ENCODE peak calls at places on chromosomes 3 and 15, in seven cellular contexts. W, F, M, K, N, L and X are unnamed samples.

GRCh38 chr3:9386501-9387321 is 10.7 kb upstream of the SETD5 start:
- DNase-seq in L (no peak), K (no peak), F (no peak), M (no peak), N (no peak), W (no peak), X (no peak)

GRCh38 chr3:142987707-142988106 is 13.7 kb upstream of the U2SURP start:
- DNase-seq in M (no peak), W (no peak), K (no peak), L (no peak), N (no peak), F (no peak), X (no peak)

GRCh38 chr3:55066406-55067128 is 138.7 kb upstream of the LRTM1 start:
- DNase-seq in M (no peak), N (no peak), L (no peak), K (no peak), F (no peak), W (no peak), X (no peak)

GRCh38 chr3:184683234-184683633 is 28.6 kb downstream of the MAGEF1 start:
- DNase-seq in N (no peak), M (no peak), L (no peak), W (no peak), F (no peak), K (no peak), X (peak)

GRCh38 chr15:76840830-76841460 is 64.2 kb downstream of the SCAPER start:
- DNase-seq in W (peak), M (no peak), F (no peak), N (peak), L (peak), K (no peak), X (no peak)

GRCh38 chr3:147388395-147389264 is 17.7 kb downstream of the ZIC4 start:
- DNase-seq in L (no peak), N (no peak), F (no peak), K (no peak), W (no peak), M (no peak), X (no peak)

GRCh38 chr3:151863611-151864010 is 9.8 kb upstream of the SUCNR1 start:
- DNase-seq in W (no peak), L (no peak), N (no peak), F (no peak), M (no peak), K (no peak), X (no peak)

GRCh38 chr3:149547413-149547812 is 72.9 kb downstream of the TM4SF4 start:
- DNase-seq in L (no peak), W (no peak), M (no peak), K (no peak), F (no peak), N (no peak), X (no peak)

GRCh38 chr3:135125171-135125801 is 330.2 kb downstream of the EPHB1 start:
- DNase-seq in L (no peak), F (no peak), W (no peak), K (no peak), N (peak), M (no peak), X (no peak)

GRCh38 chr3:50503504-50503903 is at the start of gene CACNA2D2:
- DNase-seq in M (peak), F (no peak), N (peak), L (no peak), W (peak), K (peak), X (peak)

GRCh38 chr3:57164606-57165573 is at the start of gene IL17RD:
- DNase-seq in L (no peak), K (peak), N (peak), M (peak), F (no peak), W (no peak), X (peak)

GRCh38 chr3:130825762-130826297 is 68.1 kb upstream of the ATP2C1 start:
- DNase-seq in K (no peak), N (no peak), L (no peak), F (no peak), M (no peak), W (no peak), X (no peak)

GRCh38 chr3:46667061-46667621 is 26.3 kb downstream of the ALS2CL start:
- DNase-seq in K (no peak), W (no peak), N (no peak), F (no peak), M (no peak), L (no peak), X (peak)

GRCh38 chr3:193826126-193826795 is 233.3 kb downstream of the OPA1 start:
- DNase-seq in K (no peak), L (no peak), W (no peak), M (no peak), N (peak), F (no peak), X (no peak)

GRCh38 chr15:49265911-49266310 is 95.9 kb downstream of the GALK2 start:
- DNase-seq in N (no peak), M (no peak), W (no peak), K (no peak), F (no peak), L (no peak), X (no peak)

GRCh38 chr15:90266061-90266431 is 574 bp downstream of the NGRN start:
- DNase-seq in K (peak), W (peak), L (peak), F (no peak), M (no peak), N (peak), X (peak)

GRCh38 chr3:24686764-24687163 is 192.1 kb upstream of the THRB start:
- DNase-seq in K (no peak), M (no peak), W (no peak), L (no peak), N (no peak), F (no peak), X (no peak)

GRCh38 chr3:133965033-133965570 is 64.6 kb downstream of the SLCO2A1 start:
- DNase-seq in N (no peak), M (no peak), W (no peak), F (no peak), K (peak), L (no peak), X (peak)

GRCh38 chr3:158845748-158846350 is 44.0 kb downstream of the MFSD1 start:
- DNase-seq in L (no peak), W (peak), N (peak), K (no peak), F (no peak), M (no peak), X (no peak)

GRCh38 chr3:134952372-134952771 is 157.3 kb downstream of the EPHB1 start:
- DNase-seq in N (no peak), F (no peak), W (no peak), M (no peak), K (no peak), L (no peak), X (no peak)

GRCh38 chr3:72120039-72120438 is 335.1 kb upstream of the PROK2 start:
- DNase-seq in W (no peak), N (no peak), F (no peak), K (no peak), M (no peak), L (no peak), X (no peak)

GRCh38 chr3:18357747-18358146 is 67.4 kb downstream of the SATB1 start:
- DNase-seq in F (no peak), L (no peak), N (no peak), K (no peak), M (no peak), W (no peak), X (no peak)

GRCh38 chr3:49417516-49418120 is 4.7 kb downstream of the AMT start:
- DNase-seq in W (no peak), L (no peak), N (no peak), M (no peak), K (no peak), F (no peak), X (peak)

GRCh38 chr15:81161215-81161673 is 27.2 kb downstream of the CFAP161 start:
- DNase-seq in F (no peak), W (no peak), N (no peak), L (no peak), M (no peak), K (no peak), X (no peak)

GRCh38 chr15:60590935-60591490 is 112.1 kb upstream of the ICE2 start:
- DNase-seq in K (peak), M (peak), F (no peak), N (no peak), L (no peak), W (peak), X (peak)

GRCh38 chr3:180180795-180181194 is 144.1 kb upstream of the PEX5L start:
- DNase-seq in M (no peak), L (no peak), K (no peak), F (no peak), N (no peak), W (peak), X (no peak)

GRCh38 chr3:197006446-197006845 is 23.2 kb downstream of the MELTF start:
- DNase-seq in K (peak), F (no peak), L (no peak), M (no peak), W (no peak), N (no peak), X (peak)

GRCh38 chr15:34942363-34942762 is 27.2 kb downstream of the AQR start:
- DNase-seq in F (no peak), L (no peak), K (no peak), M (no peak), N (no peak), W (no peak), X (no peak)

GRCh38 chr3:24047513-24047912 is 102.4 kb downstream of the NR1D2 start:
- DNase-seq in W (no peak), L (no peak), K (no peak), N (no peak), F (no peak), M (no peak), X (no peak)

GRCh38 chr15:66894363-66894762 is 171.0 kb upstream of the SMAD3 start:
- DNase-seq in M (no peak), L (no peak), N (peak), K (no peak), F (no peak), W (no peak), X (no peak)

GRCh38 chr15:79007066-79007465 is 62.2 kb upstream of the CTSH start:
- DNase-seq in N (peak), M (no peak), F (peak), K (no peak), L (no peak), W (peak), X (peak)

GRCh38 chr3:41131224-41131623 is 68.1 kb upstream of the CTNNB1 start:
- DNase-seq in L (no peak), K (no peak), M (no peak), N (no peak), F (no peak), W (no peak), X (no peak)
- TF ChIP-seq POLR2AphosphoS5 in L (no peak), K (no peak), M (no peak), N (no peak), F (no peak), W (no peak), X (no peak)

GRCh38 chr15:68279779-68280745 is 2.5 kb downstream of the FEM1B start:
- DNase-seq in W (no peak), K (no peak), L (no peak), M (no peak), F (no peak), N (no peak), X (no peak)
- TF ChIP-seq POLR2AphosphoS5 in W (no peak), K (no peak), L (no peak), M (no peak), F (no peak), N (no peak), X (no peak)

GRCh38 chr3:42079701-42080323 is 11.3 kb upstream of the TRAK1 start:
- DNase-seq in W (no peak), F (no peak), N (no peak), L (no peak), M (no peak), K (no peak), X (peak)
- TF ChIP-seq POLR2AphosphoS5 in W (no peak), F (no peak), N (no peak), L (no peak), M (no peak), K (peak), X (no peak)

GRCh38 chr3:70927239-70927638 is 614.8 kb upstream of the MDFIC2 start:
- DNase-seq in L (no peak), M (no peak), W (no peak), F (no peak), K (no peak), N (no peak), X (no peak)

GRCh38 chr3:70930066-70930465 is 617.6 kb upstream of the MDFIC2 start:
- DNase-seq in M (no peak), N (no peak), F (no peak), W (no peak), L (no peak), K (no peak), X (no peak)

GRCh38 chr3:70926835-70927234 is 614.4 kb upstream of the MDFIC2 start:
- DNase-seq in M (no peak), F (no peak), K (no peak), W (no peak), N (no peak), L (no peak), X (no peak)
- TF ChIP-seq POLR2AphosphoS5 in M (no peak), F (no peak), K (no peak), W (no peak), N (no peak), L (no peak), X (no peak)

GRCh38 chr3:108882762-108883161 is 60.2 kb downstream of the TRAT1 start:
- DNase-seq in N (no peak), L (no peak), W (no peak), K (no peak), M (no peak), F (no peak), X (no peak)
- TF ChIP-seq POLR2AphosphoS5 in N (no peak), L (no peak), W (no peak), K (no peak), M (no peak), F (no peak), X (no peak)

GRCh38 chr3:13470894-13471574 is 9.1 kb upstream of the HDAC11 start:
- DNase-seq in F (no peak), M (no peak), W (no peak), N (no peak), L (no peak), K (no peak), X (peak)
- TF ChIP-seq POLR2AphosphoS5 in F (no peak), M (no peak), W (no peak), N (no peak), L (no peak), K (no peak), X (no peak)

GRCh38 chr15:71685420-71685993 is 124.8 kb upstream of the NR2E3 start:
- DNase-seq in L (no peak), K (no peak), W (no peak), F (no peak), M (no peak), N (no peak), X (no peak)

GRCh38 chr15:71688509-71689094 is 121.8 kb upstream of the NR2E3 start:
- DNase-seq in L (no peak), N (no peak), W (no peak), M (no peak), F (no peak), K (no peak), X (no peak)

GRCh38 chr15:71691322-71691699 is 119.0 kb upstream of the NR2E3 start:
- DNase-seq in N (no peak), M (no peak), F (no peak), W (no peak), K (no peak), L (no peak), X (no peak)

GRCh38 chr15:71686221-71687050 is 123.9 kb upstream of the NR2E3 start:
- DNase-seq in M (no peak), F (no peak), L (no peak), N (no peak), W (no peak), K (no peak), X (no peak)

GRCh38 chr15:71687902-71688508 is 122.3 kb upstream of the NR2E3 start:
- DNase-seq in N (no peak), K (no peak), F (no peak), M (no peak), W (no peak), L (no peak), X (no peak)
- TF ChIP-seq POLR2AphosphoS5 in N (no peak), K (no peak), F (no peak), M (no peak), W (no peak), L (no peak), X (no peak)

GRCh38 chr3:60774617-60775016 is 476.6 kb downstream of the FHIT start:
- DNase-seq in W (no peak), L (no peak), F (no peak), K (no peak), M (no peak), N (no peak), X (no peak)

GRCh38 chr3:60772584-60772983 is 478.7 kb downstream of the FHIT start:
- DNase-seq in K (no peak), N (no peak), M (no peak), W (no peak), L (no peak), F (no peak), X (no peak)

GRCh38 chr3:60779637-60780036 is 471.6 kb downstream of the FHIT start:
- DNase-seq in K (no peak), W (no peak), N (no peak), L (no peak), F (no peak), M (no peak), X (no peak)

GRCh38 chr3:60770532-60770931 is 480.7 kb downstream of the FHIT start:
- DNase-seq in M (peak), W (no peak), L (no peak), F (no peak), N (no peak), K (no peak), X (no peak)

DNA sequence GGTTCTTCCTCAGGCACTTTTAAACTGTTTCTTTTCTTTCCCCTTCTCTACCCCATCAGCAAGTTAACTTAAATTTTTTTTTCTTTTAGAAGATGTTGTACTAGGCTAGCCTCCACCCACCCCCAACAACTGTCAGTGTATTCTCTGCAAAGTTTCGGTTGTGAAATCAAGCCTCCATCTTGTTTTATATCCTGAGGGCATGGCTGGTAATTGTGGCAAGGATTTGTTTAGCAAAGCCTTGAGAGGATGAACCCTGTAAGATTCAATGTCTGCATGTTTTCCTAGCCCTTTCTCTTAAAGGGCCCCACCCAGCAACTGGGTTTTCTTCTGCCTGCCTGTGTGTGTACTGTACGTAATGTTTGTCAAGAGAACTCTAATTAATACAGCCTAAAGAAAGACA is 475.3 kb downstream of the FHIT start:
- DNase-seq in F (no peak), M (no peak), K (no peak), N (no peak), W (no peak), L (no peak), X (no peak)
- TF ChIP-seq POLR2AphosphoS5 in F (no peak), M (no peak), K (no peak), N (no peak), W (no peak), L (no peak), X (no peak)

GRCh38 chr3:64530434-64531049 is 157.3 kb downstream of the ADAMTS9 start:
- DNase-seq in W (peak), K (no peak), F (no peak), N (peak), L (peak), M (peak), X (no peak)
- TF ChIP-seq POLR2AphosphoS5 in W (no peak), K (no peak), F (no peak), N (no peak), L (no peak), M (peak), X (no peak)

GRCh38 chr3:51779137-51779536 is at the start of gene IQCF6:
- DNase-seq in F (no peak), K (no peak), N (peak), W (no peak), L (no peak), M (no peak), X (no peak)

GRCh38 chr3:51777985-51778384 is 1.1 kb downstream of the IQCF6 start:
- DNase-seq in L (no peak), M (no peak), F (no peak), K (peak), W (no peak), N (no peak), X (no peak)

GRCh38 chr3:51773529-51773928 is 5.5 kb downstream of the IQCF6 start:
- DNase-seq in W (no peak), N (no peak), F (no peak), L (no peak), K (no peak), M (no peak), X (no peak)

GRCh38 chr3:51778554-51778953 is 483 bp downstream of the IQCF6 start:
- DNase-seq in W (no peak), K (peak), F (no peak), N (no peak), M (no peak), L (no peak), X (no peak)
- TF ChIP-seq POLR2AphosphoS5 in W (no peak), K (no peak), F (no peak), N (no peak), M (no peak), L (no peak), X (no peak)